ENCODE peak calls at places on chromosomes 3 and 15, in five cellular contexts. S is IMR-90, V is HepG2, N is A549, D is K562. U is an unnamed sample.

GRCh38 chr15:58957101-58957973 is 23.9 kb upstream of the SLTM start:
- DNase-seq in S (peak; percentile 58), V (peak; percentile 69), N (peak; percentile 85), D (peak; percentile 84), U (peak; percentile 71)

GRCh38 chr3:81558106-81558505 is 203.3 kb downstream of the GBE1 start:
- DNase-seq in S (no peak), V (no peak), N (no peak), D (no peak), U (no peak)

GRCh38 chr3:59772416-59773408 is 722.9 kb upstream of the CFAP20DC start:
- DNase-seq in S (no peak), V (no peak), N (no peak), D (no peak), U (no peak)

GRCh38 chr15:88810449-88810848 is 7.2 kb downstream of the ACAN start:
- DNase-seq in S (peak; percentile 49), V (no peak), N (no peak), D (no peak), U (no peak)

GRCh38 chr3:120022729-120023128 is 71.5 kb downstream of the GSK3B start:
- DNase-seq in S (peak; percentile 31), V (no peak), N (no peak), D (peak; percentile 31), U (no peak)

GRCh38 chr3:85387913-85388510 is 429.2 kb downstream of the CADM2 start:
- DNase-seq in S (no peak), V (no peak), N (no peak), D (no peak), U (no peak)

GRCh38 chr3:121757087-121757811 is 7.7 kb upstream of the GOLGB1 start:
- DNase-seq in S (no peak), V (no peak), N (no peak), D (peak; percentile 33), U (no peak)

GRCh38 chr3:122676759-122677158 is 3.9 kb upstream of the PARP14 start:
- DNase-seq in S (peak; percentile 61), V (no peak), N (no peak), D (no peak), U (no peak)

GRCh38 chr3:58994746-58995330 is 55.0 kb downstream of the CFAP20DC start:
- DNase-seq in S (peak; percentile 79), V (peak; percentile 39), N (peak; percentile 41), D (peak; percentile 71), U (no peak)

GRCh38 chr3:187986514-187986934 is 167.4 kb upstream of the LPP start:
- DNase-seq in S (peak; percentile 96), V (no peak), N (peak; percentile 36), D (peak; percentile 43), U (no peak)

GRCh38 chr15:59570364-59570763 is 41.2 kb upstream of the GCNT3 start:
- DNase-seq in S (no peak), V (no peak), N (peak; percentile 65), D (no peak), U (no peak)

GRCh38 chr3:129315386-129315991 is 36.8 kb downstream of the HMCES start:
- DNase-seq in S (peak; percentile 21), V (no peak), N (no peak), D (peak; percentile 36), U (no peak)

GRCh38 chr3:159928071-159928491 is 60.6 kb upstream of the IL12A start:
- DNase-seq in S (peak; percentile 45), V (no peak), N (peak; percentile 10), D (no peak), U (no peak)

GRCh38 chr3:132292062-132292461 is 25.1 kb upstream of the ACP3 start:
- DNase-seq in S (no peak), V (no peak), N (no peak), D (no peak), U (no peak)

GRCh38 chr15:44812029-44812517 is 75.7 kb downstream of the TRIM69 start:
- DNase-seq in S (no peak), V (peak; percentile 93), N (no peak), D (no peak), U (no peak)
- TF ChIP-seq MAFK in S (no peak), V (no peak), N (no peak), D (no peak), U (no peak)

GRCh38 chr3:41159581-41160189 is 39.6 kb upstream of the CTNNB1 start:
- DNase-seq in S (no peak), V (no peak), N (no peak), D (no peak), U (no peak)
- TF ChIP-seq MAFK in S (no peak), V (no peak), N (no peak), D (no peak), U (no peak)

GRCh38 chr15:48693474-48693873 is 48.0 kb upstream of the FBN1 start:
- DNase-seq in S (peak; percentile 72), V (no peak), N (no peak), D (no peak), U (no peak)

GRCh38 chr15:48696627-48697312 is 51.3 kb upstream of the FBN1 start:
- DNase-seq in S (peak; percentile 58), V (no peak), N (no peak), D (peak; percentile 45), U (no peak)

GRCh38 chr15:48695835-48696573 is 50.5 kb upstream of the FBN1 start:
- DNase-seq in S (no peak), V (no peak), N (no peak), D (peak; percentile 63), U (no peak)

GRCh38 chr15:48695088-48695834 is 49.8 kb upstream of the FBN1 start:
- DNase-seq in S (peak; percentile 94), V (no peak), N (no peak), D (no peak), U (no peak)
- TF ChIP-seq MAFK in S (peak; percentile 44), V (no peak), N (no peak), D (no peak), U (no peak)

DNA sequence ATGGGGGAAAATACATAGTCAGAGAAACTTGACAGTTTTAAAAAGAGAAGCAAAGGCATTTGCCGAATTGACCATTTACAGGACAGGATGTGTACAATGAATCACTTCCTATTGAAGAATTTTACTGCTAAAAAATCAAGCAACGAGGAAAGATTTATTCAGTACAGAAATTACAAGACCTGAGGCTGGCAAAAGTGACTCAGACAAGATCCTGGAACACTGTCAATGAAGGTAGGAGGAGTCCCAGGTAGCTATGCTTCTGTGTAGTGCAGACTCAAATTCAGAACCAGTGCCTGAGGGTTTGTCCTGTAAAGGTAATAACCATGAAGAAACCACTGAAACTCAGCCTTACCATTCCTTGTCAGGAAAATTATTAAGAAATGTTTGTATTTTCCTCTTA is 120.9 kb downstream of the ZMAT3 start:
- DNase-seq in S (no peak), V (no peak), N (no peak), D (no peak), U (no peak)
- TF ChIP-seq MAFK in S (no peak), V (no peak), N (no peak), D (no peak), U (no peak)

GRCh38 chr15:70559840-70560239 is 203.5 kb downstream of the UACA start:
- DNase-seq in S (no peak), V (no peak), N (no peak), D (no peak), U (no peak)
- TF ChIP-seq MAFK in S (no peak), V (no peak), N (no peak), D (no peak), U (no peak)

GRCh38 chr3:13030649-13031048 is 42.6 kb downstream of the IQSEC1 start:
- DNase-seq in S (no peak), V (no peak), N (no peak), D (no peak), U (no peak)
- TF ChIP-seq MAFK in S (no peak), V (no peak), N (no peak), D (no peak), U (no peak)

GRCh38 chr3:133589503-133589902 is 16.0 kb downstream of the CDV3 start:
- DNase-seq in S (no peak), V (no peak), N (no peak), D (no peak), U (no peak)

GRCh38 chr3:133588784-133589465 is 15.4 kb downstream of the CDV3 start:
- DNase-seq in S (no peak), V (no peak), N (no peak), D (no peak), U (no peak)

GRCh38 chr3:133593243-133593642 is 19.8 kb downstream of the CDV3 start:
- DNase-seq in S (no peak), V (no peak), N (no peak), D (no peak), U (no peak)

GRCh38 chr3:133592843-133593242 is 19.4 kb downstream of the CDV3 start:
- DNase-seq in S (no peak), V (no peak), N (no peak), D (no peak), U (no peak)

GRCh38 chr3:133591271-133591742 is 17.8 kb downstream of the CDV3 start:
- DNase-seq in S (peak; percentile 43), V (no peak), N (no peak), D (no peak), U (no peak)
- TF ChIP-seq MAFK in S (no peak), V (no peak), N (no peak), D (no peak), U (no peak)

U was measured in H1.